ENCODE peak calls at places on chromosomes 1 and 21, in ten cellular contexts. A, S, H, J, E, T, F, L, P and D are unnamed samples. For H3K36me3, the result is how much of the 10 kb centered on the place peaks cover.

GRCh38 chr1:186750250-186750649 is 70.0 kb upstream of the PTGS2 start:
- DNase-seq in A (no peak), S (no peak), H (no peak), J (no peak), E (no peak), T (no peak), F (no peak), L (no peak), P (no peak), D (no peak)

GRCh38 chr1:70043806-70044205 is 161.6 kb downstream of the LRRC40 start:
- DNase-seq in A (no peak), S (no peak), H (no peak), J (no peak), E (no peak), T (peak), F (no peak), L (no peak), P (no peak), D (no peak)

GRCh38 chr1:235328271-235329138 is at the start of gene GGPS1:
- DNase-seq in A (peak), S (peak), H (peak), J (peak), E (peak), T (peak), F (peak), L (peak), P (peak), D (peak)

GRCh38 chr1:218367118-218367517 is 22.0 kb downstream of the TGFB2 start:
- DNase-seq in A (no peak), S (peak), H (no peak), J (no peak), E (no peak), T (no peak), F (no peak), L (no peak), P (no peak), D (no peak)

GRCh38 chr1:16117936-16118335 is 37.9 kb downstream of the EPHA2 start:
- DNase-seq in A (no peak), S (no peak), H (no peak), J (no peak), E (no peak), T (no peak), F (peak), L (no peak), P (no peak), D (no peak)

GRCh38 chr1:167442854-167443565 is 75.3 kb downstream of the CD247 start:
- DNase-seq in A (no peak), S (no peak), H (no peak), J (no peak), E (peak), T (no peak), F (no peak), L (no peak), P (no peak), D (no peak)

GRCh38 chr1:179002552-179003345 is 22.9 kb upstream of the FAM20B start:
- DNase-seq in A (peak), S (peak), H (peak), J (peak), E (peak), T (peak), F (peak), L (peak), P (peak), D (peak)

GRCh38 chr1:157878059-157878458 is 36.5 kb upstream of the CD5L start:
- DNase-seq in A (no peak), S (peak), H (no peak), J (no peak), E (no peak), T (peak), F (peak), L (no peak), P (no peak), D (no peak)

GRCh38 chr1:25068829-25069228 is 138.8 kb upstream of the RUNX3 start:
- DNase-seq in A (no peak), S (no peak), H (no peak), J (no peak), E (no peak), T (peak), F (no peak), L (no peak), P (no peak), D (no peak)

GRCh38 chr1:15409400-15410222 is at the start of gene EFHD2:
- DNase-seq in A (peak), S (peak), H (peak), J (peak), E (peak), T (peak), F (peak), L (peak), P (no peak), D (peak)

GRCh38 chr1:98761238-98761637 is 99.7 kb downstream of the SNX7 start:
- DNase-seq in A (no peak), S (peak), H (no peak), J (no peak), E (no peak), T (no peak), F (no peak), L (no peak), P (no peak), D (no peak)

GRCh38 chr21:26194811-26195251 is 24.3 kb upstream of the APP start:
- DNase-seq in A (no peak), S (no peak), H (no peak), J (no peak), E (no peak), T (no peak), F (no peak), L (no peak), P (no peak), D (no peak)

GRCh38 chr1:36134805-36135339 is 9.8 kb upstream of the COL8A2 start:
- DNase-seq in A (peak), S (peak), H (peak), J (peak), E (peak), T (peak), F (peak), L (no peak), P (no peak), D (no peak)

GRCh38 chr1:176466514-176466913 is 3.5 kb downstream of the PAPPA2 start:
- DNase-seq in A (no peak), S (peak), H (no peak), J (no peak), E (no peak), T (peak), F (peak), L (no peak), P (no peak), D (no peak)

GRCh38 chr1:89705901-89706699 is 73.2 kb downstream of the LRRC8C start:
- DNase-seq in A (no peak), S (no peak), H (no peak), J (no peak), E (no peak), T (no peak), F (no peak), L (no peak), P (no peak), D (no peak)

GRCh38 chr1:18852501-18852900 is 7.0 kb downstream of the TAS1R2 start:
- DNase-seq in A (no peak), S (no peak), H (no peak), J (no peak), E (no peak), T (no peak), F (no peak), L (no peak), P (no peak), D (no peak)

GRCh38 chr1:154669464-154670282 is 61.7 kb upstream of the ADAR start:
- DNase-seq in A (peak), S (peak), H (peak), J (peak), E (peak), T (peak), F (peak), L (peak), P (no peak), D (peak)

GRCh38 chr1:58855351-58856165 is 71.7 kb upstream of the JUN start:
- DNase-seq in A (no peak), S (peak), H (no peak), J (no peak), E (no peak), T (no peak), F (no peak), L (no peak), P (no peak), D (no peak)

GRCh38 chr1:98468111-98468717 is 193.3 kb upstream of the SNX7 start:
- DNase-seq in A (no peak), S (peak), H (no peak), J (peak), E (no peak), T (no peak), F (peak), L (no peak), P (no peak), D (no peak)

GRCh38 chr1:25810341-25811299 is 9.1 kb upstream of the MTFR1L start:
- DNase-seq in A (peak), S (peak), H (peak), J (peak), E (peak), T (peak), F (peak), L (peak), P (peak), D (peak)

GRCh38 chr1:12398135-12398450 is 168.3 kb downstream of the VPS13D start:
- DNase-seq in A (no peak), S (no peak), H (no peak), J (no peak), E (no peak), T (no peak), F (no peak), L (no peak), P (no peak), D (no peak)

GRCh38 chr21:18493420-18493819 is 89.8 kb upstream of the TMPRSS15 start:
- DNase-seq in A (no peak), S (no peak), H (no peak), J (no peak), E (no peak), T (no peak), F (no peak), L (no peak), P (no peak), D (no peak)

GRCh38 chr1:210132582-210132981 is 100.0 kb upstream of the SERTAD4 start:
- DNase-seq in A (no peak), S (no peak), H (no peak), J (no peak), E (no peak), T (peak), F (no peak), L (no peak), P (no peak), D (no peak)

GRCh38 chr21:41443562-41443961 is 17.5 kb downstream of the MX1 start:
- DNase-seq in A (no peak), S (no peak), H (no peak), J (no peak), E (no peak), T (no peak), F (no peak), L (peak), P (no peak), D (no peak)

GRCh38 chr1:6245869-6246496 is 2.0 kb downstream of the HES3 start:
- DNase-seq in A (peak), S (no peak), H (no peak), J (no peak), E (peak), T (peak), F (peak), L (no peak), P (no peak), D (no peak)

GRCh38 chr1:181101581-181102226 is 13.2 kb downstream of the IER5 start:
- DNase-seq in A (no peak), S (no peak), H (no peak), J (no peak), E (no peak), T (peak), F (no peak), L (no peak), P (no peak), D (no peak)

GRCh38 chr1:44489481-44489880 is 84.4 kb downstream of the RNF220 start:
- DNase-seq in A (no peak), S (no peak), H (no peak), J (no peak), E (no peak), T (no peak), F (no peak), L (no peak), P (no peak), D (no peak)

GRCh38 chr1:12324423-12324822 is 94.6 kb downstream of the VPS13D start:
- DNase-seq in A (no peak), S (no peak), H (no peak), J (no peak), E (no peak), T (no peak), F (no peak), L (no peak), P (no peak), D (no peak)

GRCh38 chr1:15215116-15215515 is 31.9 kb upstream of the FHAD1 start:
- DNase-seq in A (peak), S (no peak), H (peak), J (no peak), E (no peak), T (no peak), F (no peak), L (no peak), P (no peak), D (peak)

GRCh38 chr1:94265011-94265422 is 27.6 kb upstream of the ARHGAP29 start:
- DNase-seq in A (no peak), S (no peak), H (no peak), J (no peak), E (no peak), T (no peak), F (no peak), L (no peak), P (no peak), D (no peak)

GRCh38 chr1:39142394-39143060 is 62.0 kb upstream of the MACF1 start:
- DNase-seq in A (no peak), S (no peak), H (no peak), J (no peak), E (no peak), T (no peak), F (no peak), L (peak), P (no peak), D (no peak)

GRCh38 chr1:209733409-209734192 is 22.3 kb upstream of the TRAF3IP3 start:
- DNase-seq in A (no peak), S (no peak), H (no peak), J (peak), E (no peak), T (no peak), F (no peak), L (no peak), P (no peak), D (no peak)

GRCh38 chr1:183891158-183891557 is 86.2 kb downstream of the RGL1 start:
- DNase-seq in A (no peak), S (no peak), H (no peak), J (no peak), E (no peak), T (no peak), F (no peak), L (no peak), P (no peak), D (no peak)

GRCh38 chr1:220699044-220699443 is 8.9 kb downstream of the C1orf115 start:
- DNase-seq in A (no peak), S (no peak), H (no peak), J (no peak), E (no peak), T (no peak), F (no peak), L (no peak), P (no peak), D (no peak)

DNA sequence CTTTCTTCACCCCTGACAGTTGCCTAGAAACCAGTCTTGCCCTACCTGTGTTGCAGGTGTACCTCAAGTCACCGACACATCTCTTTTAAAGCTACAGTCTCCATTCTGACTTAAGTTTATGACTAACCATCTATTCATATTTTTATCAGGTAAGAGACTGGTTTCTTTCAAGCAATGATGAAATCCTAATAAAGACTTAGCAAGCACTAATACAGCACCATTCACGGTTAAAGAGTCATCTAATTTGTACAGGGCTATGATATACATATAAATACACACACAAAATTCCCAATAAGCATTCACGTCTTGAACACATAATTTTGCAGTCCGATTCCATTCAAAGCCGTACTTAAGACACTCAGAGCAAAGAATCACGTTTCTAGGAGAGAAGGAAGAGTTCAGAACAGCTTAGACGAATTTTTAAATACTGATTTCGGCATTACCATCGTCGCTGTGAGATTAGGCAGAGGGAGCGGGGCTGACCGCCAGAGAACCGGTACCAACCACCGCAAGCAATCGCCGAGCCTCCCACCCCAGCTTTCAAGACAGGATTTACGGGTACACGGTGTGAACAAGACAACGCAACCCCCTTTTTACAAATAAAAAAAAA is 943 bp downstream of the ERRFI1 start:
- DNase-seq in A (no peak), S (no peak), H (no peak), J (no peak), E (no peak), T (no peak), F (no peak), L (no peak), P (no peak), D (no peak)
- TF ChIP-seq EP300 in A (no peak), S (no peak), H (no peak), J (no peak), E (no peak), T (no peak), F (no peak), L (no peak), P (no peak), D (no peak)

GRCh38 chr1:193079187-193079586 is 19.8 kb downstream of the RO60 start:
- DNase-seq in A (no peak), S (no peak), H (no peak), J (no peak), E (no peak), T (peak), F (no peak), L (no peak), P (no peak), D (no peak)
- H3K36me3 ChIP-seq in A (under half), S (under half), H (under half), J (half or more), E (half or more), T (half or more), F (half or more), L (half or more), P (under half), D (under half)

GRCh38 chr1:228463559-228464455 is 23.4 kb upstream of the RNF187 start:
- DNase-seq in A (peak), S (no peak), H (no peak), J (no peak), E (peak), T (peak), F (peak), L (no peak), P (no peak), D (peak)
- TF ChIP-seq EP300 in A (no peak), S (no peak), H (no peak), J (no peak), E (no peak), T (peak), F (no peak), L (no peak), P (no peak), D (no peak)

DNA sequence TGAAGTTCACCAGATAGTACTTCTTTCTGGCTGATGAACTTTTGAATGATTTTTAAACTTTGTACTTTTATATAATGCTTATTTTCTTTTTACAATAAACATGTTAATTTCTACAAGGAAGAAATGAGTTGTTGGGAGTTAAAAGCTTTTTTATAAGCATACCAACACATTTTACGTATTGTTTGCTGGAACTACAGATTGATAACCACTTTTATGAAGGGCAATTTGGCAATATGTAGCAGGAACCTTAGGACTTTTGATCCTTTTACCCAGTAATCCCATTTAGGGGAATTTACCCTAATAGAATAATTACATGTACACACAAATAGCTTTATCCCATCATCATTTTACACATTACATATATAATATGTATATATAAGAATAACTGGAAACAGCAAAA is 16.3 kb downstream of the PRPF38A start:
- DNase-seq in A (no peak), S (no peak), H (no peak), J (no peak), E (no peak), T (no peak), F (no peak), L (no peak), P (no peak), D (no peak)
- H3K36me3 ChIP-seq in A (under half), S (under half), H (under half), J (half or more), E (half or more), T (half or more), F (half or more), L (half or more), P (half or more), D (under half)

GRCh38 chr1:96756789-96757188 is 35.2 kb downstream of the PTBP2 start:
- DNase-seq in A (no peak), S (peak), H (no peak), J (no peak), E (no peak), T (no peak), F (no peak), L (no peak), P (no peak), D (no peak)
- TF ChIP-seq EP300 in A (no peak), S (no peak), H (no peak), J (no peak), E (no peak), T (no peak), F (no peak), L (no peak), P (no peak), D (no peak)

GRCh38 chr1:226362891-226363447 is 44.9 kb downstream of the PARP1 start:
- DNase-seq in A (no peak), S (no peak), H (no peak), J (no peak), E (no peak), T (no peak), F (no peak), L (no peak), P (no peak), D (no peak)
- H3K36me3 ChIP-seq in A (half or more), S (under half), H (under half), J (half or more), E (half or more), T (half or more), F (under half), L (half or more), P (half or more), D (half or more)

GRCh38 chr1:206429421-206429820 is 40.9 kb upstream of the IKBKE start:
- DNase-seq in A (no peak), S (no peak), H (no peak), J (no peak), E (no peak), T (no peak), F (no peak), L (no peak), P (no peak), D (no peak)

GRCh38 chr1:206435450-206435849 is 34.8 kb upstream of the IKBKE start:
- DNase-seq in A (no peak), S (no peak), H (no peak), J (no peak), E (no peak), T (no peak), F (no peak), L (no peak), P (no peak), D (no peak)

GRCh38 chr1:206427296-206427695 is 43.0 kb upstream of the IKBKE start:
- DNase-seq in A (no peak), S (no peak), H (no peak), J (no peak), E (no peak), T (no peak), F (no peak), L (no peak), P (no peak), D (no peak)

GRCh38 chr1:206430031-206430983 is 40.0 kb upstream of the IKBKE start:
- DNase-seq in A (no peak), S (no peak), H (no peak), J (no peak), E (no peak), T (no peak), F (no peak), L (no peak), P (no peak), D (no peak)
- TF ChIP-seq EP300 in A (no peak), S (no peak), H (no peak), J (no peak), E (no peak), T (no peak), F (no peak), L (no peak), P (no peak), D (no peak)